ENCODE peak calls at places on chromosomes 12 and 14, in six cellular contexts. C is LoVo, H is progenitor cell of endocrine pancreas, E is bronchial epithelial cell, U is A549, R is immature natural killer cell. D is an unnamed sample.

GRCh38 chr12:96907681-96908163 is 665 bp downstream of the NEDD1 start:
- DNase-seq in C (peak), H (no peak), E (peak), U (peak), R (peak), D (peak)

GRCh38 chr12:108643941-108644742 is 10.4 kb upstream of the SELPLG start:
- DNase-seq in C (peak), H (no peak), E (no peak), U (peak), R (no peak), D (no peak)

GRCh38 chr12:78146365-78146772 is 315.7 kb downstream of the NAV3 start:
- DNase-seq in C (peak), H (no peak), E (peak), U (no peak), R (no peak), D (peak)

GRCh38 chr12:101127521-101128219 is 82.4 kb downstream of the SLC5A8 start:
- DNase-seq in C (no peak), H (no peak), E (no peak), U (no peak), R (no peak), D (no peak)

GRCh38 chr12:77352941-77353340 is 287.6 kb upstream of the E2F7 start:
- DNase-seq in C (no peak), H (no peak), E (no peak), U (no peak), R (no peak), D (no peak)

GRCh38 chr12:111366075-111366474 is 2.8 kb downstream of the PHETA1 start:
- DNase-seq in C (no peak), H (no peak), E (no peak), U (no peak), R (no peak), D (no peak)

GRCh38 chr14:92649066-92649465 is 99.4 kb downstream of the LGMN start:
- DNase-seq in C (no peak), H (no peak), E (no peak), U (no peak), R (no peak), D (no peak)

GRCh38 chr14:57408634-57409033 is 18.2 kb downstream of the NAA30 start:
- DNase-seq in C (no peak), H (no peak), E (no peak), U (no peak), R (no peak), D (no peak)

GRCh38 chr12:120981407-120981921 is 3.1 kb downstream of the HNF1A start:
- DNase-seq in C (no peak), H (no peak), E (no peak), U (no peak), R (no peak), D (no peak)

GRCh38 chr14:105866841-105867321 is 340.5 kb downstream of the TMEM121 start:
- DNase-seq in C (no peak), H (peak), E (no peak), U (no peak), R (no peak), D (no peak)

GRCh38 chr12:45363903-45364302 is 148.0 kb downstream of the ANO6 start:
- DNase-seq in C (no peak), H (no peak), E (no peak), U (no peak), R (no peak), D (no peak)

GRCh38 chr12:40942326-40942725 is 245.8 kb upstream of the PDZRN4 start:
- DNase-seq in C (no peak), H (no peak), E (peak), U (no peak), R (no peak), D (no peak)

GRCh38 chr12:45994736-45995135 is 4.4 kb upstream of the SCAF11 start:
- DNase-seq in C (no peak), H (no peak), E (no peak), U (no peak), R (no peak), D (no peak)

GRCh38 chr14:91493169-91493568 is 16.9 kb downstream of the PPP4R3A start:
- DNase-seq in C (no peak), H (no peak), E (no peak), U (no peak), R (no peak), D (no peak)

GRCh38 chr14:103897075-103897947 is 30.9 kb upstream of the TDRD9 start:
- DNase-seq in C (peak), H (no peak), E (no peak), U (no peak), R (no peak), D (no peak)

GRCh38 chr14:60183724-60184596 is 18.8 kb upstream of the DHRS7 start:
- DNase-seq in C (peak), H (no peak), E (peak), U (peak), R (peak), D (peak)

GRCh38 chr12:28500373-28501024 is 310.2 kb downstream of the CCDC91 start:
- DNase-seq in C (no peak), H (no peak), E (peak), U (no peak), R (no peak), D (no peak)

GRCh38 chr12:93514853-93515252 is 47.5 kb downstream of the MRPL42 start:
- DNase-seq in C (no peak), H (no peak), E (peak), U (no peak), R (no peak), D (no peak)

GRCh38 chr14:94681300-94682060 is 69.3 kb downstream of the SERPINA3 start:
- DNase-seq in C (peak), H (no peak), E (peak), U (peak), R (no peak), D (peak)

GRCh38 chr14:36515896-36516718 is 3.9 kb downstream of the NKX2-1 start:
- DNase-seq in C (no peak), H (no peak), E (no peak), U (no peak), R (no peak), D (no peak)

GRCh38 chr12:49904601-49905000 is 901 bp upstream of the FAIM2 start:
- DNase-seq in C (no peak), H (no peak), E (no peak), U (no peak), R (no peak), D (no peak)

GRCh38 chr12:96571101-96571862 is 81.9 kb downstream of the CFAP54 start:
- DNase-seq in C (no peak), H (no peak), E (peak), U (no peak), R (no peak), D (no peak)

GRCh38 chr12:124833693-124834122 is 30.0 kb downstream of the SCARB1 start:
- DNase-seq in C (no peak), H (no peak), E (no peak), U (no peak), R (no peak), D (no peak)

GRCh38 chr12:89461649-89462612 is 62.7 kb downstream of the GALNT4 start:
- DNase-seq in C (peak), H (no peak), E (peak), U (peak), R (peak), D (peak)

GRCh38 chr14:63283501-63284248 is 35.1 kb downstream of the GPHB5 start:
- DNase-seq in C (no peak), H (no peak), E (no peak), U (no peak), R (no peak), D (no peak)

GRCh38 chr12:13981296-13981962 is at the start of gene GRIN2B:
- DNase-seq in C (no peak), H (no peak), E (no peak), U (peak), R (no peak), D (no peak)

GRCh38 chr12:96078281-96078761 is 42.9 kb upstream of the LTA4H start:
- DNase-seq in C (no peak), H (no peak), E (no peak), U (no peak), R (no peak), D (no peak)

GRCh38 chr14:102545461-102546265 is 36.1 kb upstream of the ANKRD9 start:
- DNase-seq in C (no peak), H (no peak), E (no peak), U (no peak), R (no peak), D (no peak)

GRCh38 chr12:10941369-10941768 is 2.3 kb upstream of the TAS2R14 start:
- DNase-seq in C (no peak), H (no peak), E (no peak), U (no peak), R (no peak), D (no peak)

GRCh38 chr14:72714871-72715214 is 179.1 kb downstream of the DPF3 start:
- DNase-seq in C (no peak), H (no peak), E (no peak), U (no peak), R (peak), D (no peak)

GRCh38 chr12:80154261-80154660 is 54.9 kb downstream of the OTOGL start:
- DNase-seq in C (no peak), H (no peak), E (peak), U (no peak), R (no peak), D (no peak)

GRCh38 chr14:83777516-83777915 is 1752.4 kb upstream of the FLRT2 start:
- DNase-seq in C (no peak), H (no peak), E (no peak), U (no peak), R (no peak), D (no peak)

GRCh38 chr12:2285462-2285861 is 232.7 kb downstream of the CACNA1C start:
- DNase-seq in C (no peak), H (no peak), E (no peak), U (no peak), R (no peak), D (no peak)

GRCh38 chr14:68476212-68476964 is 316.5 kb downstream of the ZFP36L1 start:
- DNase-seq in C (no peak), H (no peak), E (peak), U (no peak), R (no peak), D (no peak)

GRCh38 chr12:53677612-53678133 is 1.8 kb upstream of the ATP5MC2 start:
- DNase-seq in C (no peak), H (no peak), E (no peak), U (no peak), R (no peak), D (no peak)

GRCh38 chr12:17333287-17333686 is 727.3 kb upstream of the LMO3 start:
- DNase-seq in C (no peak), H (no peak), E (peak), U (peak), R (no peak), D (no peak)

D was measured in K562.